ENCODE peak calls at places on chromosomes 13 and 19, in five cellular contexts. I is body of pancreas, D is heart right ventricle, A is tibial nerve, O is GM23248. Y is an unnamed sample.

GRCh38 chr19:11378319-11379189 is 4.1 kb downstream of the SWSAP1 start:
- DNase-seq in A (no peak), I (peak; percentile 49), O (peak; percentile 93), D (peak; percentile 56), Y (no peak)

GRCh38 chr13:57996717-57997116 is 365.2 kb downstream of the PCDH17 start:
- DNase-seq in A (no peak), O (no peak), I (no peak), D (no peak), Y (no peak)

GRCh38 chr13:110187501-110188161 is 119.3 kb downstream of the COL4A1 start:
- DNase-seq in I (peak; percentile 63), O (peak; percentile 76), A (no peak), D (peak; percentile 43), Y (no peak)

GRCh38 chr19:41887711-41888382 is 4.9 kb downstream of the ARHGEF1 start:
- DNase-seq in A (no peak), O (peak; percentile 49), D (no peak), I (peak; percentile 58), Y (peak; percentile 78)

GRCh38 chr19:38843175-38843758 is 6.5 kb downstream of the HNRNPL start:
- DNase-seq in D (no peak), O (no peak), I (no peak), A (no peak), Y (no peak)

GRCh38 chr19:11338569-11339253 is 746 bp downstream of the RAB3D start:
- DNase-seq in I (no peak), A (no peak), O (peak; percentile 47), D (no peak), Y (no peak)

GRCh38 chr13:46317120-46317519 is 69.9 kb downstream of the RUBCNL start:
- DNase-seq in A (no peak), I (no peak), O (peak; percentile 33), D (no peak), Y (no peak)

GRCh38 chr19:4910594-4911273 is 1.4 kb downstream of the UHRF1 start:
- DNase-seq in D (no peak), O (peak; percentile 68), I (no peak), A (no peak), Y (peak; percentile 57)

GRCh38 chr19:35015576-35016351 is 14.5 kb upstream of the SCN1B start:
- DNase-seq in A (peak; percentile 40), D (no peak), I (no peak), O (peak; percentile 52), Y (no peak)

GRCh38 chr13:20583803-20584293 is 16.9 kb downstream of the IFT88 start:
- DNase-seq in A (no peak), I (no peak), O (no peak), D (no peak), Y (no peak)

GRCh38 chr13:93882086-93882651 is 597.3 kb downstream of the DCT start:
- DNase-seq in D (no peak), O (peak; percentile 42), A (no peak), I (no peak), Y (no peak)

GRCh38 chr19:51111606-51112005 is 3.4 kb upstream of the CTU1 start:
- DNase-seq in A (no peak), D (no peak), I (no peak), O (peak; percentile 28), Y (no peak)

GRCh38 chr19:35882074-35882832 is 13.9 kb downstream of the APLP1 start:
- DNase-seq in O (peak; percentile 78), A (no peak), I (peak; percentile 55), D (no peak), Y (peak; percentile 83)

GRCh38 chr13:96636310-96636709 is 358.0 kb downstream of the OXGR1 start:
- DNase-seq in A (no peak), O (no peak), D (no peak), I (no peak), Y (no peak)

GRCh38 chr13:88103824-88104223 is 432.7 kb downstream of the SLITRK5 start:
- DNase-seq in D (no peak), O (no peak), A (no peak), I (no peak), Y (no peak)

GRCh38 chr19:58364127-58364526 is 1.6 kb upstream of the ZNF497 start:
- DNase-seq in A (no peak), I (no peak), D (no peak), O (no peak), Y (no peak)

GRCh38 chr13:99465454-99465853 is 35.8 kb upstream of the TM9SF2 start:
- DNase-seq in A (no peak), I (no peak), O (no peak), D (no peak), Y (no peak)

GRCh38 chr19:48295458-48295857 is 25.6 kb downstream of the ZNF114 start:
- DNase-seq in O (no peak), I (no peak), A (no peak), D (no peak), Y (no peak)

GRCh38 chr19:49916839-49917733 is 11.9 kb upstream of the ATF5 start:
- DNase-seq in A (no peak), O (no peak), D (no peak), I (no peak), Y (no peak)

GRCh38 chr13:113417836-113418721 is 35.2 kb downstream of the ADPRHL1 start:
- DNase-seq in O (no peak), D (no peak), A (no peak), I (no peak), Y (no peak)

DNA sequence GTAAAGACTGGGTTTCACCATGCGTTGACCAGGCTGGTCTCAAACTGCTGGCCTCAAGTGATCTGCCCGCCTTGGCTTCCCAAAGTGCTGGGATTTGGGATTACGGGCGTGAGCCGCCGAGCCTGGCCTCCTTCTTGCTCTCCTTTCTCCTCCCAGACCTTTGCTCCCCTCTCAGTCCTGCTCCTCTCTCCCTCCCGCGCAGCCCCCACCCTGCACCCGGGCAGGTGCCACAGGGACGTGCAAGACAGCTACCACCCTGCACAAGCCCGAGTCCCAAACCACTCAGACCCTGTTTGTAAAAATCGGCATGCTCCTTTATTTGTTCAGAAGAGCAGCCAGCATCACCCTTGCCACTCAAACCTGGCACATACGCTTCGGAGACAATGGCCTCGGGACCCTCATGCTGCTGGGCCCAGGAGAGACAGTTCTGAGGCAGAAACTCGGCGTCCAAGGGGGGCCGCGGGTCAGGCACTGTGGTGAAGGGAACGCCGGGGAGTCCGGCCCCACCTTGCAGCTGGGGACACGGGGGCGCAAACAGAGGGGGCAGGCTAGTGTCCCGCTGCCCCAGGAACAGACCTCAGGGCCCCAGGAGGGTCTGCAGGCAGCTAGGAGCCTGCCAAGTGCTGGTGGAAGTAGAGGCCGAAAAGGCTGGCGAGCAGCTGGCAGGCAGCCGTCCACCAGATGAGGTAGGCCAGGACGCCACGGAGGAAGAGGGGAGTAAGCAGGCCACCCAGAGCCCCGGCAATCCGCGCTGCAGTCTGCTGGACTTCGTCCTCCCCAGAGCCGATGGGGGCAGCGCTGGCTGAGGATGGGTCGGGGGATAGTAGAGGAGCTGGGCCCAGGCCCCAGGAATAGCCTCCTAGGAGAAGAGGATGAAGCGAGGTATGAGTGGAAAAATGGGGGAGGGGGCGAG is 18.7 kb downstream of the TMEM161A start:
- DNase-seq in O (no peak), D (no peak), A (no peak), I (no peak), Y (no peak)
- H3K4me3 ChIP-seq in O (no peak overlapping the region), D (no peak overlapping the region), A (no peak overlapping the region), I (no peak overlapping the region), Y (no peak overlapping the region)

GRCh38 chr19:24004166-24004565 is 82.8 kb upstream of the ZNF254 start:
- DNase-seq in O (no peak), A (no peak), I (no peak), D (no peak), Y (no peak)
- H3K9me3 ChIP-seq in O (no peaks in the 10 kb centered on the region), A (no peaks in the 10 kb centered on the region), I (no peaks in the 10 kb centered on the region), D (no peaks in the 10 kb centered on the region), Y (peaks cover 41% of the 10 kb centered on the region)

DNA sequence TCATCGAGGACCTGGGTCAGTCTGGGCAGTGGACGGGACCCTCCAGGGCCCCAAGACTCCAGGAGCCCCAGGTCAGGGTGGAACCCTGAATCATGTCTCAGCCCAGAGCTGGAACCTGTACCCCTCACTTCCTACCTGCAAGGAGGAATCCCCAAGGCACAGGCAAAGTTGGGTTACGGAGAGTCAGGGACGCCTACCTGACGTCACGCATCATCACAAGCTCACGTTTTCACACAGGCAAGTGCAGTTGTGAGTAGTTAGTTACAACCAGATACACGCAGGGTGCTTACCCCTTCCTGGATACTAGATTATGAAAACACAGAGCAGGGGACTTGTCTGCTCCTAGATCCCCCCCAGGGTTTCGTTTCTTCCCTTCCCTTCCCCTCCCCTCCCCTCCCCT is 1.9 kb downstream of the RETN start:
- DNase-seq in I (no peak), O (no peak), A (no peak), D (no peak), Y (no peak)
- H3K4me3 ChIP-seq in I (no peak overlapping the region), O (no peak overlapping the region), A (no peak overlapping the region), D (no peak overlapping the region), Y (no peak overlapping the region)

GRCh38 chr19:22140356-22140755 is 56.4 kb downstream of the ZNF676 start:
- DNase-seq in D (no peak), A (no peak), I (no peak), O (no peak), Y (no peak)

GRCh38 chr19:22144394-22144793 is 52.4 kb downstream of the ZNF676 start:
- DNase-seq in D (no peak), A (no peak), I (no peak), O (peak; percentile 7), Y (no peak)
- H3K9me3 ChIP-seq in D (peaks cover 98% of the 10 kb centered on the region), A (no peaks in the 10 kb centered on the region), I (peaks cover 13% of the 10 kb centered on the region), O (no peaks in the 10 kb centered on the region), Y (peaks cover 91% of the 10 kb centered on the region)

DNA sequence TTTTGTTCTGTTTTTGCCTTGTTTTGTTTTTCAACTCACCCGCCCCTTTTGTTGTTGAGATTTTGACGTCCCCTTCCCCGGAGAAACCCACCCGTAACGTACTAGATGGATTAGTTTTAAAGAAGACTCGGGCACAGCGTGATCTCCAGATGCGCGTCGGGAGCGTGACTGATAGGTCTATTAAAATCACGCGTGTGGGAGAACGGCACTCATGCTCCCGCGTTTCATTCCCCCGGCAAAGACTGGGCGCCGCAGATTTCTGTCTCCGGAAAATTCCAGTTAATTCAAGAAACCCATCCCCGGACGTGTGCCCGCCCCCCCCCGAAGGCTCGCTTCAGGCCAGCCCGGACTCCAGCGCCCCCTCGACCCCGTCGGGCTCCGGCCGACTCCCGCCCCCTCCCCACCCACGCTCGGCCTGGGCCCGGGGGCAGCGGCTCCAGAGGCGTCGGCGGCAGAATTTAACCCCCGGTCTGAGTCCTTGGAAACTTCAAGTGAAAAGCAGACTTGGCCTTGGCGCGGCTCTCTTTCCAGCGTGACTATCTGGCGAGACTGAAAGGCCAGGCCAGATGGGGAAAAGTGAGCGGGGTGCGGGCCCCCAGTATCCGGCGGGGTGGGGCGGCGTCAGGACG is 5.1 kb downstream of the SOX1 start:
- DNase-seq in D (no peak), I (no peak), O (no peak), A (no peak), Y (no peak)
- H3K4me3 ChIP-seq in D (no peak overlapping the region), I (no peak overlapping the region), O (no peak overlapping the region), A (peak overlapping the region; percentile 27), Y (no peak overlapping the region)

DNA sequence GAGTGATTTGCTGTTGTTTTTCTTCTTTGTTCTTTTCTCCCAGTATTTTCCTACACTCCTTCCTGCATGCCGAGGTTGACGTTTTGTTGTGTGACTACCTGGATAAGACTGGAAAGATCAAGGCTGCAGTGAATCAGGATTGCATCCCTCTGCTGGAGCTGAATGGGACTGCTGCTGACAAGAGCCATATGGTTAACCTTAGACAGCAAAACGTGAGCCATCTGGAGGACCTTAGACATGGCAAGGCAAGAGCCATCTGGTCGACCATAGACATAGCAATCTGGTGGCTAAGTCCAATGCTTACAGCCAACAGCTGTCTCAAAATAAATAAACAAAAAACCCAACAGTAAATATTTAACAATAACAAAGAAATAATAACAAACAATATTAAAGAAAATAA is 42.6 kb upstream of the ZNF91 start:
- DNase-seq in A (no peak), O (no peak), D (no peak), I (no peak), Y (no peak)
- H3K9me3 ChIP-seq in A (no peaks in the 10 kb centered on the region), O (no peaks in the 10 kb centered on the region), D (peaks cover 8% of the 10 kb centered on the region), I (no peaks in the 10 kb centered on the region), Y (peaks cover 17% of the 10 kb centered on the region)

GRCh38 chr19:15291666-15292065 is 40.7 kb downstream of the BRD4 start:
- DNase-seq in O (peak; percentile 48), A (no peak), D (no peak), I (no peak), Y (no peak)
- H3K4me3 ChIP-seq in O (no peak overlapping the region), A (no peak overlapping the region), D (no peak overlapping the region), I (no peak overlapping the region), Y (no peak overlapping the region)

Y was measured in mucosa of descending colon.